ENCODE peak calls at places on chromosomes 4 and X, in six cellular contexts. One of them, this sample, is unnamed.

GRCh38 chrX:10828640-10829039 is 208.3 kb upstream of the MID1 start:
- DNase-seq in glutamatergic neuron: no peak
- DNase-seq in naive thymus-derived CD8-positive, alpha-beta T cell: no peak
- DNase-seq in stimulated activated CD8-positive, alpha-beta memory T cell treated with anti-CD3 and anti-CD28 coated beads, Interleukin-4, amount 100 ng/mL, for 1 hour: no peak
- DNase-seq in brain microvascular endothelial cell: no peak
- DNase-seq in small intestine: peak; percentile 16
- DNase-seq in this sample: no peak

GRCh38 chrX:16177260-16177659 is 10.0 kb downstream of the MAGEB17 start:
- DNase-seq in glutamatergic neuron: no peak
- DNase-seq in naive thymus-derived CD8-positive, alpha-beta T cell: no peak
- DNase-seq in stimulated activated CD8-positive, alpha-beta memory T cell treated with anti-CD3 and anti-CD28 coated beads, Interleukin-4, amount 100 ng/mL, for 1 hour: no peak
- DNase-seq in brain microvascular endothelial cell: no peak
- DNase-seq in small intestine: no peak
- DNase-seq in this sample: no peak

GRCh38 chr4:56857601-56858301 is 36.2 kb upstream of the SPINK2 start:
- DNase-seq in glutamatergic neuron: no peak
- DNase-seq in naive thymus-derived CD8-positive, alpha-beta T cell: no peak
- DNase-seq in stimulated activated CD8-positive, alpha-beta memory T cell treated with anti-CD3 and anti-CD28 coated beads, Interleukin-4, amount 100 ng/mL, for 1 hour: no peak
- DNase-seq in brain microvascular endothelial cell: no peak
- DNase-seq in small intestine: no peak
- DNase-seq in this sample: no peak

GRCh38 chr4:138897818-138898226 is 117.8 kb upstream of the NOCT start:
- DNase-seq in glutamatergic neuron: no peak
- DNase-seq in naive thymus-derived CD8-positive, alpha-beta T cell: no peak
- DNase-seq in stimulated activated CD8-positive, alpha-beta memory T cell treated with anti-CD3 and anti-CD28 coated beads, Interleukin-4, amount 100 ng/mL, for 1 hour: no peak
- DNase-seq in brain microvascular endothelial cell: peak; percentile 93
- DNase-seq in small intestine: peak; percentile 10
- DNase-seq in this sample: no peak

GRCh38 chr4:108991929-108992328 is 229.1 kb upstream of the ETNPPL start:
- DNase-seq in glutamatergic neuron: no peak
- DNase-seq in naive thymus-derived CD8-positive, alpha-beta T cell: no peak
- DNase-seq in stimulated activated CD8-positive, alpha-beta memory T cell treated with anti-CD3 and anti-CD28 coated beads, Interleukin-4, amount 100 ng/mL, for 1 hour: no peak
- DNase-seq in brain microvascular endothelial cell: peak; percentile 43
- DNase-seq in small intestine: no peak
- DNase-seq in this sample: no peak

GRCh38 chr4:153790962-153791551 is 2.2 kb upstream of the SFRP2 start:
- DNase-seq in glutamatergic neuron: peak; percentile 79
- DNase-seq in naive thymus-derived CD8-positive, alpha-beta T cell: peak; percentile 29
- DNase-seq in stimulated activated CD8-positive, alpha-beta memory T cell treated with anti-CD3 and anti-CD28 coated beads, Interleukin-4, amount 100 ng/mL, for 1 hour: no peak
- DNase-seq in brain microvascular endothelial cell: no peak
- DNase-seq in small intestine: no peak
- DNase-seq in this sample: peak; percentile 88

GRCh38 chrX:111568356-111568755 is 56.9 kb downstream of the SERTM2 start:
- DNase-seq in glutamatergic neuron: no peak
- DNase-seq in naive thymus-derived CD8-positive, alpha-beta T cell: no peak
- DNase-seq in stimulated activated CD8-positive, alpha-beta memory T cell treated with anti-CD3 and anti-CD28 coated beads, Interleukin-4, amount 100 ng/mL, for 1 hour: no peak
- DNase-seq in brain microvascular endothelial cell: peak; percentile 1
- DNase-seq in small intestine: no peak
- DNase-seq in this sample: no peak

GRCh38 chr4:1794809-1795303 is 1.8 kb downstream of the FGFR3 start:
- DNase-seq in glutamatergic neuron: no peak
- DNase-seq in naive thymus-derived CD8-positive, alpha-beta T cell: no peak
- DNase-seq in stimulated activated CD8-positive, alpha-beta memory T cell treated with anti-CD3 and anti-CD28 coated beads, Interleukin-4, amount 100 ng/mL, for 1 hour: no peak
- DNase-seq in brain microvascular endothelial cell: no peak
- DNase-seq in small intestine: no peak
- DNase-seq in this sample: no peak

GRCh38 chrX:48496660-48497059 is 12.1 kb upstream of the PORCN start:
- DNase-seq in glutamatergic neuron: no peak
- DNase-seq in naive thymus-derived CD8-positive, alpha-beta T cell: no peak
- DNase-seq in stimulated activated CD8-positive, alpha-beta memory T cell treated with anti-CD3 and anti-CD28 coated beads, Interleukin-4, amount 100 ng/mL, for 1 hour: no peak
- DNase-seq in brain microvascular endothelial cell: no peak
- DNase-seq in small intestine: no peak
- DNase-seq in this sample: no peak

GRCh38 chrX:105646592-105647372 is 175.6 kb upstream of the NRK start:
- DNase-seq in glutamatergic neuron: no peak
- DNase-seq in naive thymus-derived CD8-positive, alpha-beta T cell: no peak
- DNase-seq in stimulated activated CD8-positive, alpha-beta memory T cell treated with anti-CD3 and anti-CD28 coated beads, Interleukin-4, amount 100 ng/mL, for 1 hour: no peak
- DNase-seq in brain microvascular endothelial cell: no peak
- DNase-seq in small intestine: no peak
- DNase-seq in this sample: no peak

GRCh38 chr4:94766856-94767255 is 9.1 kb downstream of the BMPR1B start:
- DNase-seq in glutamatergic neuron: no peak
- DNase-seq in naive thymus-derived CD8-positive, alpha-beta T cell: no peak
- DNase-seq in stimulated activated CD8-positive, alpha-beta memory T cell treated with anti-CD3 and anti-CD28 coated beads, Interleukin-4, amount 100 ng/mL, for 1 hour: no peak
- DNase-seq in brain microvascular endothelial cell: peak; percentile 14
- DNase-seq in small intestine: no peak
- DNase-seq in this sample: no peak

GRCh38 chr4:156598138-156598681 is 373.4 kb downstream of the PDGFC start:
- DNase-seq in glutamatergic neuron: no peak
- DNase-seq in naive thymus-derived CD8-positive, alpha-beta T cell: no peak
- DNase-seq in stimulated activated CD8-positive, alpha-beta memory T cell treated with anti-CD3 and anti-CD28 coated beads, Interleukin-4, amount 100 ng/mL, for 1 hour: no peak
- DNase-seq in brain microvascular endothelial cell: peak; percentile 95
- DNase-seq in small intestine: no peak
- DNase-seq in this sample: no peak

GRCh38 chr4:84856468-84856867 is 110.0 kb downstream of the WDFY3 start:
- DNase-seq in glutamatergic neuron: no peak
- DNase-seq in naive thymus-derived CD8-positive, alpha-beta T cell: no peak
- DNase-seq in stimulated activated CD8-positive, alpha-beta memory T cell treated with anti-CD3 and anti-CD28 coated beads, Interleukin-4, amount 100 ng/mL, for 1 hour: no peak
- DNase-seq in brain microvascular endothelial cell: no peak
- DNase-seq in small intestine: no peak
- DNase-seq in this sample: no peak

GRCh38 chr4:150080875-150081274 is 2.6 kb downstream of the DCLK2 start:
- DNase-seq in glutamatergic neuron: no peak
- DNase-seq in naive thymus-derived CD8-positive, alpha-beta T cell: no peak
- DNase-seq in stimulated activated CD8-positive, alpha-beta memory T cell treated with anti-CD3 and anti-CD28 coated beads, Interleukin-4, amount 100 ng/mL, for 1 hour: no peak
- DNase-seq in brain microvascular endothelial cell: no peak
- DNase-seq in small intestine: no peak
- DNase-seq in this sample: no peak

GRCh38 chr4:75821966-75822365 is 80.3 kb downstream of the PPEF2 start:
- DNase-seq in glutamatergic neuron: no peak
- DNase-seq in naive thymus-derived CD8-positive, alpha-beta T cell: no peak
- DNase-seq in stimulated activated CD8-positive, alpha-beta memory T cell treated with anti-CD3 and anti-CD28 coated beads, Interleukin-4, amount 100 ng/mL, for 1 hour: no peak
- DNase-seq in brain microvascular endothelial cell: no peak
- DNase-seq in small intestine: no peak
- DNase-seq in this sample: no peak

GRCh38 chr4:27986476-27986875 is 1125.8 kb downstream of the STIM2 start:
- DNase-seq in glutamatergic neuron: no peak
- DNase-seq in naive thymus-derived CD8-positive, alpha-beta T cell: no peak
- DNase-seq in stimulated activated CD8-positive, alpha-beta memory T cell treated with anti-CD3 and anti-CD28 coated beads, Interleukin-4, amount 100 ng/mL, for 1 hour: no peak
- DNase-seq in brain microvascular endothelial cell: no peak
- DNase-seq in small intestine: no peak
- DNase-seq in this sample: no peak

GRCh38 chrX:41014776-41015175 is 70.5 kb upstream of the USP9X start:
- DNase-seq in glutamatergic neuron: no peak
- DNase-seq in naive thymus-derived CD8-positive, alpha-beta T cell: no peak
- DNase-seq in stimulated activated CD8-positive, alpha-beta memory T cell treated with anti-CD3 and anti-CD28 coated beads, Interleukin-4, amount 100 ng/mL, for 1 hour: no peak
- DNase-seq in brain microvascular endothelial cell: no peak
- DNase-seq in small intestine: no peak
- DNase-seq in this sample: no peak

GRCh38 chr4:77349796-77350195 is 192.8 kb downstream of the CCNG2 start:
- DNase-seq in glutamatergic neuron: no peak
- DNase-seq in naive thymus-derived CD8-positive, alpha-beta T cell: no peak
- DNase-seq in stimulated activated CD8-positive, alpha-beta memory T cell treated with anti-CD3 and anti-CD28 coated beads, Interleukin-4, amount 100 ng/mL, for 1 hour: no peak
- DNase-seq in brain microvascular endothelial cell: no peak
- DNase-seq in small intestine: peak; percentile 14
- DNase-seq in this sample: no peak

GRCh38 chr4:2799444-2799911 is 6.6 kb downstream of the SH3BP2 start:
- DNase-seq in glutamatergic neuron: peak; percentile 12
- DNase-seq in naive thymus-derived CD8-positive, alpha-beta T cell: no peak
- DNase-seq in stimulated activated CD8-positive, alpha-beta memory T cell treated with anti-CD3 and anti-CD28 coated beads, Interleukin-4, amount 100 ng/mL, for 1 hour: no peak
- DNase-seq in brain microvascular endothelial cell: no peak
- DNase-seq in small intestine: no peak
- DNase-seq in this sample: no peak

GRCh38 chr4:18042012-18042411 is 20.5 kb upstream of the LCORL start:
- DNase-seq in glutamatergic neuron: no peak
- DNase-seq in naive thymus-derived CD8-positive, alpha-beta T cell: no peak
- DNase-seq in stimulated activated CD8-positive, alpha-beta memory T cell treated with anti-CD3 and anti-CD28 coated beads, Interleukin-4, amount 100 ng/mL, for 1 hour: no peak
- DNase-seq in brain microvascular endothelial cell: no peak
- DNase-seq in small intestine: no peak
- DNase-seq in this sample: no peak

GRCh38 chrX:120790118-120790517 is 85.5 kb downstream of the CT47B1 start:
- DNase-seq in glutamatergic neuron: no peak
- DNase-seq in naive thymus-derived CD8-positive, alpha-beta T cell: peak; percentile 70
- DNase-seq in stimulated activated CD8-positive, alpha-beta memory T cell treated with anti-CD3 and anti-CD28 coated beads, Interleukin-4, amount 100 ng/mL, for 1 hour: no peak
- DNase-seq in brain microvascular endothelial cell: peak; percentile 52
- DNase-seq in small intestine: peak; percentile 53
- DNase-seq in this sample: peak; percentile 44

GRCh38 chrX:9340619-9341304 is 124.1 kb upstream of the TBL1X start:
- DNase-seq in glutamatergic neuron: peak; percentile 28
- DNase-seq in naive thymus-derived CD8-positive, alpha-beta T cell: peak; percentile 76
- DNase-seq in stimulated activated CD8-positive, alpha-beta memory T cell treated with anti-CD3 and anti-CD28 coated beads, Interleukin-4, amount 100 ng/mL, for 1 hour: no peak
- DNase-seq in brain microvascular endothelial cell: no peak
- DNase-seq in small intestine: peak; percentile 6
- DNase-seq in this sample: no peak

GRCh38 chr4:93467484-93468155 is 360.9 kb upstream of the ATOH1 start:
- DNase-seq in glutamatergic neuron: no peak
- DNase-seq in naive thymus-derived CD8-positive, alpha-beta T cell: no peak
- DNase-seq in stimulated activated CD8-positive, alpha-beta memory T cell treated with anti-CD3 and anti-CD28 coated beads, Interleukin-4, amount 100 ng/mL, for 1 hour: no peak
- DNase-seq in brain microvascular endothelial cell: no peak
- DNase-seq in small intestine: no peak
- DNase-seq in this sample: no peak

GRCh38 chr4:183738081-183738673 is 79.1 kb downstream of the TRAPPC11 start:
- DNase-seq in glutamatergic neuron: no peak
- DNase-seq in naive thymus-derived CD8-positive, alpha-beta T cell: no peak
- DNase-seq in stimulated activated CD8-positive, alpha-beta memory T cell treated with anti-CD3 and anti-CD28 coated beads, Interleukin-4, amount 100 ng/mL, for 1 hour: no peak
- DNase-seq in brain microvascular endothelial cell: no peak
- DNase-seq in small intestine: no peak
- DNase-seq in this sample: no peak

GRCh38 chr4:54226399-54227260 is 2.5 kb upstream of the PDGFRA start:
- DNase-seq in glutamatergic neuron: peak; percentile 29
- DNase-seq in naive thymus-derived CD8-positive, alpha-beta T cell: no peak
- DNase-seq in stimulated activated CD8-positive, alpha-beta memory T cell treated with anti-CD3 and anti-CD28 coated beads, Interleukin-4, amount 100 ng/mL, for 1 hour: no peak
- DNase-seq in brain microvascular endothelial cell: peak; percentile 14
- DNase-seq in small intestine: no peak
- DNase-seq in this sample: peak; percentile 66

GRCh38 chr4:3262208-3263052 is 13.5 kb downstream of the MSANTD1 start:
- DNase-seq in glutamatergic neuron: no peak
- DNase-seq in naive thymus-derived CD8-positive, alpha-beta T cell: no peak
- DNase-seq in stimulated activated CD8-positive, alpha-beta memory T cell treated with anti-CD3 and anti-CD28 coated beads, Interleukin-4, amount 100 ng/mL, for 1 hour: no peak
- DNase-seq in brain microvascular endothelial cell: no peak
- DNase-seq in small intestine: no peak
- DNase-seq in this sample: no peak

GRCh38 chrX:72572248-72573157 is at the start of gene HDAC8:
- DNase-seq in glutamatergic neuron: peak; percentile 68
- DNase-seq in naive thymus-derived CD8-positive, alpha-beta T cell: peak; percentile 44
- DNase-seq in stimulated activated CD8-positive, alpha-beta memory T cell treated with anti-CD3 and anti-CD28 coated beads, Interleukin-4, amount 100 ng/mL, for 1 hour: no peak
- DNase-seq in brain microvascular endothelial cell: peak; percentile 73
- DNase-seq in small intestine: peak; percentile 66
- DNase-seq in this sample: peak; percentile 74

GRCh38 chrX:68196939-68197791 is 236.1 kb downstream of the OPHN1 start:
- DNase-seq in glutamatergic neuron: peak; percentile 15
- DNase-seq in naive thymus-derived CD8-positive, alpha-beta T cell: peak; percentile 24
- DNase-seq in stimulated activated CD8-positive, alpha-beta memory T cell treated with anti-CD3 and anti-CD28 coated beads, Interleukin-4, amount 100 ng/mL, for 1 hour: no peak
- DNase-seq in brain microvascular endothelial cell: peak; percentile 34
- DNase-seq in small intestine: peak; percentile 52
- DNase-seq in this sample: peak; percentile 42

GRCh38 chr4:147994076-147994475 is 262.2 kb downstream of the ARHGAP10 start:
- DNase-seq in glutamatergic neuron: no peak
- DNase-seq in naive thymus-derived CD8-positive, alpha-beta T cell: no peak
- DNase-seq in stimulated activated CD8-positive, alpha-beta memory T cell treated with anti-CD3 and anti-CD28 coated beads, Interleukin-4, amount 100 ng/mL, for 1 hour: no peak
- DNase-seq in brain microvascular endothelial cell: no peak
- DNase-seq in small intestine: no peak
- DNase-seq in this sample: no peak

GRCh38 chrX:150566734-150567182 is 1.7 kb upstream of the MTM1 start:
- DNase-seq in glutamatergic neuron: no peak
- DNase-seq in naive thymus-derived CD8-positive, alpha-beta T cell: no peak
- DNase-seq in stimulated activated CD8-positive, alpha-beta memory T cell treated with anti-CD3 and anti-CD28 coated beads, Interleukin-4, amount 100 ng/mL, for 1 hour: no peak
- DNase-seq in brain microvascular endothelial cell: no peak
- DNase-seq in small intestine: no peak
- DNase-seq in this sample: peak; percentile 62

GRCh38 chrX:18620349-18620748 is 51.6 kb downstream of the RS1 start:
- DNase-seq in glutamatergic neuron: no peak
- DNase-seq in naive thymus-derived CD8-positive, alpha-beta T cell: no peak
- DNase-seq in stimulated activated CD8-positive, alpha-beta memory T cell treated with anti-CD3 and anti-CD28 coated beads, Interleukin-4, amount 100 ng/mL, for 1 hour: no peak
- DNase-seq in brain microvascular endothelial cell: no peak
- DNase-seq in small intestine: peak; percentile 39
- DNase-seq in this sample: no peak

GRCh38 chrX:43860646-43861370 is 21.4 kb downstream of the MAOB start:
- DNase-seq in glutamatergic neuron: no peak
- DNase-seq in naive thymus-derived CD8-positive, alpha-beta T cell: no peak
- DNase-seq in stimulated activated CD8-positive, alpha-beta memory T cell treated with anti-CD3 and anti-CD28 coated beads, Interleukin-4, amount 100 ng/mL, for 1 hour: no peak
- DNase-seq in brain microvascular endothelial cell: peak; percentile 70
- DNase-seq in small intestine: peak; percentile 35
- DNase-seq in this sample: no peak

GRCh38 chr4:46179356-46179755 is 55.5 kb upstream of the GABRG1 start:
- DNase-seq in glutamatergic neuron: no peak
- DNase-seq in naive thymus-derived CD8-positive, alpha-beta T cell: no peak
- DNase-seq in stimulated activated CD8-positive, alpha-beta memory T cell treated with anti-CD3 and anti-CD28 coated beads, Interleukin-4, amount 100 ng/mL, for 1 hour: no peak
- DNase-seq in brain microvascular endothelial cell: no peak
- DNase-seq in small intestine: no peak
- DNase-seq in this sample: no peak

GRCh38 chrX:7943600-7944245 is 16.5 kb upstream of the PNPLA4 start:
- DNase-seq in glutamatergic neuron: no peak
- DNase-seq in naive thymus-derived CD8-positive, alpha-beta T cell: no peak
- DNase-seq in stimulated activated CD8-positive, alpha-beta memory T cell treated with anti-CD3 and anti-CD28 coated beads, Interleukin-4, amount 100 ng/mL, for 1 hour: no peak
- DNase-seq in brain microvascular endothelial cell: no peak
- DNase-seq in small intestine: no peak
- DNase-seq in this sample: no peak

GRCh38 chr4:74503580-74503979 is 58.6 kb downstream of the AREG start:
- DNase-seq in glutamatergic neuron: no peak
- DNase-seq in naive thymus-derived CD8-positive, alpha-beta T cell: no peak
- DNase-seq in stimulated activated CD8-positive, alpha-beta memory T cell treated with anti-CD3 and anti-CD28 coated beads, Interleukin-4, amount 100 ng/mL, for 1 hour: no peak
- DNase-seq in brain microvascular endothelial cell: peak; percentile 79
- DNase-seq in small intestine: no peak
- DNase-seq in this sample: no peak

GRCh38 chrX:41275661-41276609 is 58.0 kb upstream of the DDX3X start:
- DNase-seq in glutamatergic neuron: peak; percentile 77
- DNase-seq in naive thymus-derived CD8-positive, alpha-beta T cell: peak; percentile 50
- DNase-seq in stimulated activated CD8-positive, alpha-beta memory T cell treated with anti-CD3 and anti-CD28 coated beads, Interleukin-4, amount 100 ng/mL, for 1 hour: peak; percentile 27
- DNase-seq in brain microvascular endothelial cell: peak; percentile 32
- DNase-seq in small intestine: peak; percentile 56
- DNase-seq in this sample: peak; percentile 76

GRCh38 chr4:122874194-122874593 is 47.6 kb downstream of the FGF2 start:
- DNase-seq in glutamatergic neuron: no peak
- DNase-seq in naive thymus-derived CD8-positive, alpha-beta T cell: no peak
- DNase-seq in stimulated activated CD8-positive, alpha-beta memory T cell treated with anti-CD3 and anti-CD28 coated beads, Interleukin-4, amount 100 ng/mL, for 1 hour: no peak
- DNase-seq in brain microvascular endothelial cell: peak; percentile 72
- DNase-seq in small intestine: no peak
- DNase-seq in this sample: no peak

This sample was measured in ecto neural progenitor cell.